ENCODE peak calls at places on chromosomes 7 and 10, in nine cellular contexts. One of them, this sample, is unnamed.

GRCh38 chr10:117736655-117737054 is 194.1 kb downstream of the EMX2 start:
- DNase-seq in H1: no peak
- DNase-seq in IMR-90: no peak
- DNase-seq in fibroblast of mammary gland: peak; percentile 4
- DNase-seq in cardiac fibroblast: no peak
- DNase-seq in ovary: no peak
- DNase-seq in transverse colon: no peak
- DNase-seq in astrocyte of the spinal cord: no peak
- DNase-seq in cardiac muscle cell: no peak
- DNase-seq in this sample: no peak

GRCh38 chr7:136874393-136875032 is 6.1 kb downstream of the CHRM2 start:
- DNase-seq in H1: no peak
- DNase-seq in IMR-90: peak; percentile 73
- DNase-seq in fibroblast of mammary gland: peak; percentile 21
- DNase-seq in cardiac fibroblast: peak; percentile 28
- DNase-seq in ovary: no peak
- DNase-seq in transverse colon: no peak
- DNase-seq in astrocyte of the spinal cord: peak; percentile 36
- DNase-seq in cardiac muscle cell: no peak
- DNase-seq in this sample: peak; percentile 21

GRCh38 chr10:103638948-103639347 is 145.4 kb downstream of the NEURL1 start:
- DNase-seq in H1: no peak
- DNase-seq in IMR-90: peak; percentile 38
- DNase-seq in fibroblast of mammary gland: no peak
- DNase-seq in cardiac fibroblast: peak; percentile 24
- DNase-seq in ovary: no peak
- DNase-seq in transverse colon: no peak
- DNase-seq in astrocyte of the spinal cord: no peak
- DNase-seq in cardiac muscle cell: no peak
- DNase-seq in this sample: no peak

GRCh38 chr10:13816195-13816926 is 229.6 kb downstream of the PRPF18 start:
- DNase-seq in H1: no peak
- DNase-seq in IMR-90: peak; percentile 95
- DNase-seq in fibroblast of mammary gland: peak; percentile 77
- DNase-seq in cardiac fibroblast: peak; percentile 58
- DNase-seq in ovary: no peak
- DNase-seq in transverse colon: peak; percentile 58
- DNase-seq in astrocyte of the spinal cord: peak; percentile 84
- DNase-seq in cardiac muscle cell: no peak
- DNase-seq in this sample: no peak

GRCh38 chr10:84204122-84204521 is 9.8 kb downstream of the CDHR1 start:
- DNase-seq in H1: no peak
- DNase-seq in IMR-90: no peak
- DNase-seq in fibroblast of mammary gland: no peak
- DNase-seq in cardiac fibroblast: no peak
- DNase-seq in ovary: no peak
- DNase-seq in transverse colon: no peak
- DNase-seq in astrocyte of the spinal cord: no peak
- DNase-seq in cardiac muscle cell: no peak
- DNase-seq in this sample: peak; percentile 46

GRCh38 chr10:58465641-58466040 is 47.0 kb upstream of the BICC1 start:
- DNase-seq in H1: no peak
- DNase-seq in IMR-90: no peak
- DNase-seq in fibroblast of mammary gland: peak; percentile 22
- DNase-seq in cardiac fibroblast: peak; percentile 66
- DNase-seq in ovary: no peak
- DNase-seq in transverse colon: no peak
- DNase-seq in astrocyte of the spinal cord: no peak
- DNase-seq in cardiac muscle cell: no peak
- DNase-seq in this sample: peak; percentile 15

GRCh38 chr7:42385912-42386311 is 148.9 kb upstream of the GLI3 start:
- DNase-seq in H1: no peak
- DNase-seq in IMR-90: no peak
- DNase-seq in fibroblast of mammary gland: no peak
- DNase-seq in cardiac fibroblast: no peak
- DNase-seq in ovary: no peak
- DNase-seq in transverse colon: no peak
- DNase-seq in astrocyte of the spinal cord: no peak
- DNase-seq in cardiac muscle cell: no peak
- DNase-seq in this sample: no peak

GRCh38 chr10:95906675-95907453 is 911 bp upstream of the CC2D2B start:
- DNase-seq in H1: peak; percentile 56
- DNase-seq in IMR-90: peak; percentile 67
- DNase-seq in fibroblast of mammary gland: peak; percentile 66
- DNase-seq in cardiac fibroblast: peak; percentile 70
- DNase-seq in ovary: peak; percentile 32
- DNase-seq in transverse colon: peak; percentile 52
- DNase-seq in astrocyte of the spinal cord: peak; percentile 70
- DNase-seq in cardiac muscle cell: peak; percentile 74
- DNase-seq in this sample: peak; percentile 60

GRCh38 chr10:122013311-122013780 is 24.4 kb downstream of the TACC2 start:
- DNase-seq in H1: no peak
- DNase-seq in IMR-90: no peak
- DNase-seq in fibroblast of mammary gland: no peak
- DNase-seq in cardiac fibroblast: no peak
- DNase-seq in ovary: no peak
- DNase-seq in transverse colon: no peak
- DNase-seq in astrocyte of the spinal cord: no peak
- DNase-seq in cardiac muscle cell: no peak
- DNase-seq in this sample: no peak

GRCh38 chr10:93417264-93417663 is 64.9 kb downstream of the MYOF start:
- DNase-seq in H1: no peak
- DNase-seq in IMR-90: no peak
- DNase-seq in fibroblast of mammary gland: no peak
- DNase-seq in cardiac fibroblast: no peak
- DNase-seq in ovary: no peak
- DNase-seq in transverse colon: no peak
- DNase-seq in astrocyte of the spinal cord: no peak
- DNase-seq in cardiac muscle cell: peak; percentile 46
- DNase-seq in this sample: no peak

GRCh38 chr7:35760082-35760770 is 40.6 kb upstream of the SEPTIN7 start:
- DNase-seq in H1: no peak
- DNase-seq in IMR-90: peak; percentile 18
- DNase-seq in fibroblast of mammary gland: no peak
- DNase-seq in cardiac fibroblast: no peak
- DNase-seq in ovary: no peak
- DNase-seq in transverse colon: no peak
- DNase-seq in astrocyte of the spinal cord: no peak
- DNase-seq in cardiac muscle cell: no peak
- DNase-seq in this sample: no peak

GRCh38 chr7:37820708-37821468 is 27.5 kb upstream of the NME8 start:
- DNase-seq in H1: no peak
- DNase-seq in IMR-90: no peak
- DNase-seq in fibroblast of mammary gland: no peak
- DNase-seq in cardiac fibroblast: no peak
- DNase-seq in ovary: no peak
- DNase-seq in transverse colon: no peak
- DNase-seq in astrocyte of the spinal cord: no peak
- DNase-seq in cardiac muscle cell: no peak
- DNase-seq in this sample: no peak

GRCh38 chr10:55374917-55375316 is 573.9 kb upstream of the PCDH15 start:
- DNase-seq in H1: no peak
- DNase-seq in IMR-90: no peak
- DNase-seq in fibroblast of mammary gland: peak; percentile 20
- DNase-seq in cardiac fibroblast: peak; percentile 4
- DNase-seq in ovary: no peak
- DNase-seq in transverse colon: no peak
- DNase-seq in astrocyte of the spinal cord: peak; percentile 41
- DNase-seq in cardiac muscle cell: no peak
- DNase-seq in this sample: no peak

DNA sequence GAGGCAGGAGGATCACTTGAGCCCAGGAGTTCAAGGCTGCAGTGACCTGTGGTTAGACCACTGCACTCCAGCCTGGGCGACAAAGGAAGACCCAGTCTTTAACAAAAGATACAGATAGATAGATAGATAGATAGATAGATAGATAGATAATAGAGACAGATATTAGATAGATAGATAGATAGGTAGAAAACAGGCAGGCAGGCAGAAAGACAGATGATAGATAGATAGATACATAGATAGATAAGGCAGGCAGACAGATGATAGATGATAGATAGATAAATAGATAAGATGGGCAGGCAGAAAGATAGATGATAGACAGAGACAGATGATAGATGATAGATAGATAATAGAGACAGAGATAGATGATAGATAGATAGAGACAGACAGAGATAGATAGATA is 54.5 kb downstream of the TMEM130 start:
- DNase-seq in H1: no peak
- DNase-seq in IMR-90: no peak
- DNase-seq in fibroblast of mammary gland: no peak
- DNase-seq in cardiac fibroblast: no peak
- DNase-seq in ovary: no peak
- DNase-seq in transverse colon: no peak
- DNase-seq in astrocyte of the spinal cord: no peak
- DNase-seq in cardiac muscle cell: no peak
- DNase-seq in this sample: no peak
- TF ChIP-seq CTCF in H1: no peak
- TF ChIP-seq CTCF in IMR-90: no peak
- TF ChIP-seq CTCF in fibroblast of mammary gland: no peak
- TF ChIP-seq CTCF in cardiac fibroblast: no peak
- TF ChIP-seq CTCF in ovary: no peak
- TF ChIP-seq CTCF in transverse colon: no peak
- TF ChIP-seq CTCF in astrocyte of the spinal cord: no peak
- TF ChIP-seq CTCF in cardiac muscle cell: no peak
- TF ChIP-seq CTCF in this sample: no peak

GRCh38 chr10:112250555-112250954 is 32.6 kb upstream of the TECTB start:
- DNase-seq in H1: no peak
- DNase-seq in IMR-90: peak; percentile 81
- DNase-seq in fibroblast of mammary gland: peak; percentile 74
- DNase-seq in cardiac fibroblast: peak; percentile 71
- DNase-seq in ovary: no peak
- DNase-seq in transverse colon: no peak
- DNase-seq in astrocyte of the spinal cord: no peak
- DNase-seq in cardiac muscle cell: no peak
- DNase-seq in this sample: peak; percentile 41
- H3K4me3 ChIP-seq in H1: no peak overlapping the region
- H3K4me3 ChIP-seq in IMR-90: no peak overlapping the region
- H3K4me3 ChIP-seq in fibroblast of mammary gland: no peak overlapping the region
- H3K4me3 ChIP-seq in cardiac fibroblast: no peak overlapping the region
- H3K4me3 ChIP-seq in ovary: no peak overlapping the region
- H3K4me3 ChIP-seq in transverse colon: no peak overlapping the region
- H3K4me3 ChIP-seq in astrocyte of the spinal cord: no peak overlapping the region
- H3K4me3 ChIP-seq in cardiac muscle cell: no peak overlapping the region
- H3K4me3 ChIP-seq in this sample: no peak overlapping the region

DNA sequence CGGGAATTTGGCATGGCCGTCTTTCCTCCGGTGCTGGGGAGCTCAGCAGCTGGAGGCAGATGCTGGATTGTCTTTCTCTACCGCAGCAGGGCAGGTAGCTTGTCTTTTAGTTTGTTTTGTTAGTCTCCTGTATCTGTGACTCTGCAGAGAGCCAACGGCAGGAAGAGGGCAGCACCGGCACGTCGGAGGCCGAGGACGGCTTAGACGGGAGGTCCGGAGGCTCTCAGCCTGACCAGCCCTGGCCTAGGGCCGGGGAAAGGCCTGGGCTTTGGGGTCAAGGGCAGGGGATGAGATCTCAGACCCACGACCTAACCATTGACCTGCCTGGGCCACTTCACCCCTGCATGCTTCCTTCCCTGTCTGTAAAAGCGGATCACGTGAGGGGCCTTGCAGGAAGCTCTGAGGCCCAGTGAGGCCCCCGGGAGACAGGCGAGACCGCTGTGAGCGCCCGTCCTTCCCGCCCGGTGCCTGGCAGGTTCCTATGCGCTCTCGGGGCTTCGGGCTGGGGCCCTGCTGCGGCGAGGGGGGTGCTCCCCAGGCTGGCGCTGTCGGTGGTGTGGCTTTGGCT is 72.7 kb downstream of the LHPP start:
- DNase-seq in H1: no peak
- DNase-seq in IMR-90: no peak
- DNase-seq in fibroblast of mammary gland: peak; percentile 46
- DNase-seq in cardiac fibroblast: peak; percentile 45
- DNase-seq in ovary: peak; percentile 66
- DNase-seq in transverse colon: peak; percentile 58
- DNase-seq in astrocyte of the spinal cord: no peak
- DNase-seq in cardiac muscle cell: peak; percentile 32
- DNase-seq in this sample: no peak
- TF ChIP-seq CTCF in H1: peak; percentile 42
- TF ChIP-seq CTCF in IMR-90: peak; percentile 20
- TF ChIP-seq CTCF in fibroblast of mammary gland: peak; percentile 54
- TF ChIP-seq CTCF in cardiac fibroblast: peak; percentile 54
- TF ChIP-seq CTCF in ovary: peak; percentile 60
- TF ChIP-seq CTCF in transverse colon: peak; percentile 61
- TF ChIP-seq CTCF in astrocyte of the spinal cord: peak; percentile 48
- TF ChIP-seq CTCF in cardiac muscle cell: peak; percentile 39
- TF ChIP-seq CTCF in this sample: peak; percentile 35

GRCh38 chr10:102463983-102464382 is 12.6 kb upstream of the C10orf95 start:
- DNase-seq in H1: no peak
- DNase-seq in IMR-90: no peak
- DNase-seq in fibroblast of mammary gland: no peak
- DNase-seq in cardiac fibroblast: no peak
- DNase-seq in ovary: no peak
- DNase-seq in transverse colon: no peak
- DNase-seq in astrocyte of the spinal cord: no peak
- DNase-seq in cardiac muscle cell: no peak
- DNase-seq in this sample: no peak

GRCh38 chr10:102460836-102461186 is 9.5 kb upstream of the C10orf95 start:
- DNase-seq in H1: no peak
- DNase-seq in IMR-90: no peak
- DNase-seq in fibroblast of mammary gland: no peak
- DNase-seq in cardiac fibroblast: no peak
- DNase-seq in ovary: no peak
- DNase-seq in transverse colon: no peak
- DNase-seq in astrocyte of the spinal cord: no peak
- DNase-seq in cardiac muscle cell: no peak
- DNase-seq in this sample: no peak

GRCh38 chr10:102465466-102465865 is 14.1 kb upstream of the C10orf95 start:
- DNase-seq in H1: no peak
- DNase-seq in IMR-90: no peak
- DNase-seq in fibroblast of mammary gland: no peak
- DNase-seq in cardiac fibroblast: no peak
- DNase-seq in ovary: no peak
- DNase-seq in transverse colon: no peak
- DNase-seq in astrocyte of the spinal cord: no peak
- DNase-seq in cardiac muscle cell: no peak
- DNase-seq in this sample: no peak

GRCh38 chr10:102461187-102462054 is 10.1 kb upstream of the C10orf95 start:
- DNase-seq in H1: peak; percentile 98
- DNase-seq in IMR-90: peak; percentile 67
- DNase-seq in fibroblast of mammary gland: peak; percentile 63
- DNase-seq in cardiac fibroblast: peak; percentile 79
- DNase-seq in ovary: peak; percentile 93
- DNase-seq in transverse colon: peak; percentile 97
- DNase-seq in astrocyte of the spinal cord: peak; percentile 77
- DNase-seq in cardiac muscle cell: peak; percentile 96
- DNase-seq in this sample: peak; percentile 92

DNA sequence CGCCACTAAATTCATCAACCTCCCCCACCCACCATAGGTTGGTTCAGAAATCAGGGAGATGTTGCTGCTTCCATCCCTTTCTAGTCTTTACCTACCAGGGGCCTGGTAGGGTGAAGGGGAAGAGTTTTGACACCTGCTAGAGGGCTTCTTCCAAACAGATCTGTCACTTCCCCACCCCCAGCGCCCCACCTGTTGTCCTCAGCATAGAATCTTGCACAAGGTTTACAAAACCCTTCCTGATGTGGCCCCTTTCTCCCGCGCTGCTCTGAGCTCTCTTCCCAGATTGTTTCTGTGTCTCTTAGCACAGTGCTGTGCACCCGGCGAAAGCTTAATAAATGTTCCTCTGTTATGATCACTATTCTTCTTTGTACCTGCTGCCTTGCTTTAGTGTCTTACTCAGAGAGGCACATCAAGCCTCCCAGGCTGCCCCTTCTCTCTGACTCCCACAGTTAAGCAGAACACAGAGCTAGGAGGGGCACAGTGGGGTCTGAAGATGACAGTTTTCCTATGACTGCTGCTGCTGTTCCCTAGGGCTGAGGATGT is 11.2 kb upstream of the C10orf95 start:
- DNase-seq in H1: peak; percentile 52
- DNase-seq in IMR-90: no peak
- DNase-seq in fibroblast of mammary gland: no peak
- DNase-seq in cardiac fibroblast: no peak
- DNase-seq in ovary: no peak
- DNase-seq in transverse colon: no peak
- DNase-seq in astrocyte of the spinal cord: no peak
- DNase-seq in cardiac muscle cell: no peak
- DNase-seq in this sample: no peak
- H3K4me3 ChIP-seq in H1: peak overlapping the region; percentile 14
- H3K4me3 ChIP-seq in IMR-90: no peak overlapping the region
- H3K4me3 ChIP-seq in fibroblast of mammary gland: no peak overlapping the region
- H3K4me3 ChIP-seq in cardiac fibroblast: no peak overlapping the region
- H3K4me3 ChIP-seq in ovary: no peak overlapping the region
- H3K4me3 ChIP-seq in transverse colon: no peak overlapping the region
- H3K4me3 ChIP-seq in astrocyte of the spinal cord: no peak overlapping the region
- H3K4me3 ChIP-seq in cardiac muscle cell: no peak overlapping the region
- H3K4me3 ChIP-seq in this sample: no peak overlapping the region